ENCODE peak calls at places on chromosomes 13 and 19, in nine cellular contexts. One of them, this sample, is unnamed.

GRCh38 chr19:6528544-6529121 is 2.2 kb upstream of the TNFSF9 start:
- DNase-seq in OCI-LY7: peak
- DNase-seq in SK-N-SH: no peak
- DNase-seq in MM.1S: no peak
- DNase-seq in hepatocyte: no peak
- DNase-seq in HCT116: no peak
- DNase-seq in PC-3: no peak
- DNase-seq in neural progenitor cell: no peak
- DNase-seq in GM23248: peak
- DNase-seq in this sample: peak

GRCh38 chr13:73952683-73953082 is 181.5 kb downstream of the KLF12 start:
- DNase-seq in MM.1S: no peak
- DNase-seq in OCI-LY7: no peak
- DNase-seq in neural progenitor cell: no peak
- DNase-seq in SK-N-SH: no peak
- DNase-seq in PC-3: no peak
- DNase-seq in hepatocyte: no peak
- DNase-seq in HCT116: no peak
- DNase-seq in GM23248: peak
- DNase-seq in this sample: no peak

GRCh38 chr13:50123862-50124535 is 108.8 kb downstream of the KCNRG start:
- DNase-seq in GM23248: peak
- DNase-seq in OCI-LY7: no peak
- DNase-seq in HCT116: peak
- DNase-seq in MM.1S: peak
- DNase-seq in hepatocyte: peak
- DNase-seq in SK-N-SH: no peak
- DNase-seq in neural progenitor cell: peak
- DNase-seq in PC-3: peak
- DNase-seq in this sample: peak

GRCh38 chr13:113650275-113650674 is 7.7 kb downstream of the ATP4B start:
- DNase-seq in MM.1S: no peak
- DNase-seq in GM23248: no peak
- DNase-seq in PC-3: no peak
- DNase-seq in neural progenitor cell: no peak
- DNase-seq in SK-N-SH: no peak
- DNase-seq in HCT116: no peak
- DNase-seq in hepatocyte: no peak
- DNase-seq in OCI-LY7: no peak
- DNase-seq in this sample: no peak

GRCh38 chr13:95403349-95404140 is 102.3 kb upstream of the ABCC4 start:
- DNase-seq in GM23248: no peak
- DNase-seq in SK-N-SH: no peak
- DNase-seq in neural progenitor cell: peak
- DNase-seq in MM.1S: no peak
- DNase-seq in hepatocyte: peak
- DNase-seq in HCT116: no peak
- DNase-seq in PC-3: peak
- DNase-seq in OCI-LY7: no peak
- DNase-seq in this sample: peak

GRCh38 chr13:61144834-61145593 is 270.6 kb downstream of the PCDH20 start:
- DNase-seq in GM23248: no peak
- DNase-seq in SK-N-SH: no peak
- DNase-seq in hepatocyte: no peak
- DNase-seq in MM.1S: no peak
- DNase-seq in HCT116: no peak
- DNase-seq in PC-3: no peak
- DNase-seq in neural progenitor cell: no peak
- DNase-seq in OCI-LY7: no peak
- DNase-seq in this sample: no peak

GRCh38 chr19:47111081-47111589 is 2.4 kb downstream of the ZC3H4 start:
- DNase-seq in MM.1S: peak
- DNase-seq in PC-3: no peak
- DNase-seq in GM23248: peak
- DNase-seq in HCT116: no peak
- DNase-seq in SK-N-SH: peak
- DNase-seq in neural progenitor cell: peak
- DNase-seq in OCI-LY7: peak
- DNase-seq in hepatocyte: no peak
- DNase-seq in this sample: no peak

GRCh38 chr19:16462757-16463250 is 9.0 kb downstream of the EPS15L1 start:
- DNase-seq in hepatocyte: no peak
- DNase-seq in HCT116: no peak
- DNase-seq in neural progenitor cell: no peak
- DNase-seq in OCI-LY7: no peak
- DNase-seq in MM.1S: no peak
- DNase-seq in SK-N-SH: no peak
- DNase-seq in PC-3: peak
- DNase-seq in GM23248: peak
- DNase-seq in this sample: no peak

DNA sequence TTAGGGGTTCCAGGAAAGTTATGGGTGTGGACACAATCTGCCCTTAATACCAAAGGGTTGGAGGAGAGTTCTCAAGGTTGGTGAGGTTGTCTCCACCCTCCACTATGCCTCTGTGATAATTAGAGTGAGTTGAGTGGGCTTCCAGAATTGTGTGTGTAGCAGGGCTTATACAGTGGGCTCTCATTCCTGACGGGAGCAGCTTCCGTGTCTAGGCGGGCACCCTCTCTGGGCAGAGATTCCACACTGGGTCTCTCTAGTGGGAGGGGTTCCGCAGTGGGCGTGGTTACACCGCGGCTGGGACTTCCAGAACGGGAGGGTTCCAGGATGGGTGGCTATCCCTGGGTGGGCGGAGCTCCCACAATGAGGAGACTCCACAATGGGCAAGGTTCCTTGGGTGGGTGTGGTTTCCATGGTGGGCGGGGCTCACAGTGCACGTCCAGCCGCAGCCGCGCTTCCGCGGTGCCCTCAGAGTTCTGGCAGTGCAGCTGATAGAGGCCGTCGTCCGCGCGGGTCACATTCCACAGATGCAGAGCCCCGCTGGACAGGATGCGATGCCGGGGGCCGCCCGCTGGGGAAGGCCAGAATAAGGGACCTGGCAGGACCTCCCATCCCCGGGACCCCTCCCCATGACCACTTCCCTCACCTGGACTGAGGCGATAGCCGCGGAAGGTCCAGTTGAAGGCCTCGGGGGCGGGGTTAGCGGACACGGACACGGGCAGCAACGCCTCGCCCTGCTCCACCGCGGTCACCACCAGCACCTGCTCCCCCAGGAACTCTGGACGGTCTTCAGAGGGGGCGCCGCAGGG is 8.4 kb downstream of the NPHS1 start:
- DNase-seq in hepatocyte: peak
- DNase-seq in OCI-LY7: no peak
- DNase-seq in MM.1S: no peak
- DNase-seq in neural progenitor cell: peak
- DNase-seq in PC-3: no peak
- DNase-seq in SK-N-SH: peak
- DNase-seq in GM23248: peak
- DNase-seq in HCT116: peak
- DNase-seq in this sample: peak
- TF ChIP-seq EZH2phosphoT487 in hepatocyte: peak
- TF ChIP-seq EZH2phosphoT487 in OCI-LY7: no peak
- TF ChIP-seq EZH2phosphoT487 in MM.1S: no peak
- TF ChIP-seq EZH2phosphoT487 in neural progenitor cell: no peak
- TF ChIP-seq EZH2phosphoT487 in PC-3: no peak
- TF ChIP-seq EZH2phosphoT487 in SK-N-SH: no peak
- TF ChIP-seq EZH2phosphoT487 in GM23248: no peak
- TF ChIP-seq EZH2phosphoT487 in HCT116: no peak
- TF ChIP-seq EZH2phosphoT487 in this sample: no peak

GRCh38 chr19:1580382-1580781 is 12.3 kb upstream of the MEX3D start:
- DNase-seq in hepatocyte: no peak
- DNase-seq in GM23248: no peak
- DNase-seq in neural progenitor cell: no peak
- DNase-seq in MM.1S: no peak
- DNase-seq in HCT116: no peak
- DNase-seq in SK-N-SH: no peak
- DNase-seq in OCI-LY7: no peak
- DNase-seq in PC-3: no peak
- DNase-seq in this sample: no peak

GRCh38 chr19:1582201-1582600 is 10.5 kb downstream of the MBD3 start:
- DNase-seq in OCI-LY7: no peak
- DNase-seq in GM23248: no peak
- DNase-seq in HCT116: no peak
- DNase-seq in hepatocyte: no peak
- DNase-seq in SK-N-SH: no peak
- DNase-seq in neural progenitor cell: no peak
- DNase-seq in PC-3: no peak
- DNase-seq in MM.1S: no peak
- DNase-seq in this sample: no peak

GRCh38 chr19:1577929-1578618 is 9.9 kb upstream of the MEX3D start:
- DNase-seq in GM23248: no peak
- DNase-seq in PC-3: no peak
- DNase-seq in SK-N-SH: no peak
- DNase-seq in HCT116: no peak
- DNase-seq in hepatocyte: no peak
- DNase-seq in MM.1S: no peak
- DNase-seq in neural progenitor cell: no peak
- DNase-seq in OCI-LY7: no peak
- DNase-seq in this sample: no peak

GRCh38 chr19:1579222-1579621 is 11.1 kb upstream of the MEX3D start:
- DNase-seq in MM.1S: no peak
- DNase-seq in GM23248: no peak
- DNase-seq in SK-N-SH: no peak
- DNase-seq in PC-3: no peak
- DNase-seq in OCI-LY7: no peak
- DNase-seq in HCT116: no peak
- DNase-seq in hepatocyte: no peak
- DNase-seq in neural progenitor cell: no peak
- DNase-seq in this sample: no peak

DNA sequence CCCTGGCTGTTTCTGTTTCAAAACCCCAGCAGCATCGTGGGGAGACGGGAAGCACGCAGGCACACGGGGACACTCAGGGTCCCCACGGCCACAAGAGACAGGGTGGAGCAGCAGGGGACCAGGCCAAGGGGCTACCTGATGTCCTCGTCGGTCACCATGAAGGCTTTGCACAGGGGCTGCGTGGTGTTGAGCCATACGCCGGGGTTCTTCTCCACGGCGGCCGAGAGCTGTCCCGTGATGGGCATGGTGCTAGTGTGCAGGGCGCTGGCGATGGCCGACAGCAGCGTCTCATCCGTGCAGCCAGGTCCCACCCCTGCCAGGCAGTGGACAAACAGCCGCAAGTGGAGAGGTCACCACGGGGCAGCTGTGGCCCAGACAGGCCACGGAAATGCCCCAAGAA is 11.7 kb downstream of the MBD3 start:
- DNase-seq in hepatocyte: no peak
- DNase-seq in HCT116: no peak
- DNase-seq in SK-N-SH: no peak
- DNase-seq in neural progenitor cell: no peak
- DNase-seq in MM.1S: no peak
- DNase-seq in GM23248: no peak
- DNase-seq in OCI-LY7: no peak
- DNase-seq in PC-3: no peak
- DNase-seq in this sample: no peak
- H2AFZ ChIP-seq in hepatocyte: no peak
- H2AFZ ChIP-seq in HCT116: no peak
- H2AFZ ChIP-seq in SK-N-SH: no peak
- H2AFZ ChIP-seq in neural progenitor cell: no peak
- H2AFZ ChIP-seq in MM.1S: no peak
- H2AFZ ChIP-seq in GM23248: no peak
- H2AFZ ChIP-seq in OCI-LY7: no peak
- H2AFZ ChIP-seq in PC-3: no peak
- H2AFZ ChIP-seq in this sample: no peak

GRCh38 chr19:13079542-13079986 is 23.1 kb downstream of the LYL1 start:
- DNase-seq in GM23248: peak
- DNase-seq in neural progenitor cell: no peak
- DNase-seq in HCT116: no peak
- DNase-seq in MM.1S: no peak
- DNase-seq in SK-N-SH: peak
- DNase-seq in OCI-LY7: no peak
- DNase-seq in PC-3: no peak
- DNase-seq in hepatocyte: peak
- DNase-seq in this sample: no peak

GRCh38 chr19:13077233-13077632 is 25.4 kb downstream of the LYL1 start:
- DNase-seq in PC-3: no peak
- DNase-seq in hepatocyte: no peak
- DNase-seq in MM.1S: peak
- DNase-seq in HCT116: no peak
- DNase-seq in GM23248: no peak
- DNase-seq in SK-N-SH: peak
- DNase-seq in OCI-LY7: no peak
- DNase-seq in neural progenitor cell: no peak
- DNase-seq in this sample: peak

GRCh38 chr19:13076320-13076719 is 26.3 kb downstream of the LYL1 start:
- DNase-seq in OCI-LY7: no peak
- DNase-seq in hepatocyte: no peak
- DNase-seq in SK-N-SH: no peak
- DNase-seq in PC-3: no peak
- DNase-seq in neural progenitor cell: no peak
- DNase-seq in MM.1S: no peak
- DNase-seq in GM23248: no peak
- DNase-seq in HCT116: no peak
- DNase-seq in this sample: no peak

GRCh38 chr19:13076787-13077186 is 25.9 kb downstream of the LYL1 start:
- DNase-seq in GM23248: no peak
- DNase-seq in MM.1S: no peak
- DNase-seq in hepatocyte: no peak
- DNase-seq in HCT116: no peak
- DNase-seq in neural progenitor cell: no peak
- DNase-seq in OCI-LY7: no peak
- DNase-seq in PC-3: no peak
- DNase-seq in SK-N-SH: no peak
- DNase-seq in this sample: no peak

DNA sequence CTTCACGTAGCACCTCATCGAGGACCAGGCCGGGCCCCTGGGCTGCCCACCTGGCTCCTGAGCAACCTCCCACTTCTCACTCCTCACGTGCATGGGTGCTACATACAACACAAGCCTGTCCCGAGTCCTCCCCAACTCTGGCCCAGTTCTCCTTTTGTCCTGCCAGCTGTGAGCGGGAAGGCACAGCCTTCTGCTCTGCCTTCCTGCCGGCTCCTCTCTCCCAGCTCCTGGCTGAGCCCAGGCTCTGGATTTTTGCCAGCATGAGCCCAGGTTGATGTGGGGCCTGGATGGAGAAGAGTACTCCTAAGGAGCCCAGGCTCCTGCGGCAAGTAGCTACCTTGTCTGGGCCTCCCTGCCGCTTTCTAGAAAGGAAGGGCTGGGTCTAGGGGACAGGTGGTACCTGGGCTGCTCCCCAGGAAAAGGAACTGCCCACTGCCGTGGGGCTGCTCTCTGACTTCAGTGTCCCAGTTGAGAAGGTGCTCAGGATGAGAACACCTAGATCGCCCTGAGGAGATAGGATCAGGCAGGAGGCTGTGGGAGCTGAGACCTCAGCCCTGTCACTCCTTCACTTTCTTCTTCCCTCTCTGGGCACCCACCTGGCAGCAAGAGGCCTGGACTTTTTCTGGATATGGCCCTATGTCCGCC is 23.6 kb downstream of the LYL1 start:
- DNase-seq in OCI-LY7: no peak
- DNase-seq in MM.1S: no peak
- DNase-seq in PC-3: no peak
- DNase-seq in GM23248: no peak
- DNase-seq in SK-N-SH: no peak
- DNase-seq in neural progenitor cell: no peak
- DNase-seq in HCT116: no peak
- DNase-seq in hepatocyte: no peak
- DNase-seq in this sample: peak
- TF ChIP-seq EZH2phosphoT487 in OCI-LY7: no peak
- TF ChIP-seq EZH2phosphoT487 in MM.1S: no peak
- TF ChIP-seq EZH2phosphoT487 in PC-3: no peak
- TF ChIP-seq EZH2phosphoT487 in GM23248: no peak
- TF ChIP-seq EZH2phosphoT487 in SK-N-SH: no peak
- TF ChIP-seq EZH2phosphoT487 in neural progenitor cell: no peak
- TF ChIP-seq EZH2phosphoT487 in HCT116: no peak
- TF ChIP-seq EZH2phosphoT487 in hepatocyte: no peak
- TF ChIP-seq EZH2phosphoT487 in this sample: no peak

GRCh38 chr19:19120308-19121156 is 17.7 kb downstream of the TMEM161A start:
- DNase-seq in SK-N-SH: peak
- DNase-seq in hepatocyte: peak
- DNase-seq in HCT116: no peak
- DNase-seq in MM.1S: no peak
- DNase-seq in neural progenitor cell: peak
- DNase-seq in OCI-LY7: peak
- DNase-seq in GM23248: peak
- DNase-seq in PC-3: no peak
- DNase-seq in this sample: peak
- H2AFZ ChIP-seq in SK-N-SH: no peak
- H2AFZ ChIP-seq in hepatocyte: no peak
- H2AFZ ChIP-seq in HCT116: no peak
- H2AFZ ChIP-seq in MM.1S: no peak
- H2AFZ ChIP-seq in neural progenitor cell: no peak
- H2AFZ ChIP-seq in OCI-LY7: no peak
- H2AFZ ChIP-seq in GM23248: no peak
- H2AFZ ChIP-seq in PC-3: no peak
- H2AFZ ChIP-seq in this sample: peak

This sample was measured in GM23338.